ENCODE peak calls at places on chromosomes 2 and 18, in six cellular contexts. K is HL-60, Z is IMR-90, Y is ovary, N is suprapubic skin, O is A549. P is an unnamed sample.

GRCh38 chr2:27363933-27364332 is 6.2 kb downstream of the EIF2B4 start:
- DNase-seq in O (no peak), Z (no peak), K (no peak), Y (no peak), N (no peak), P (no peak)

GRCh38 chr2:134198006-134198634 is 55.8 kb upstream of the MGAT5 start:
- DNase-seq in Y (no peak), K (no peak), Z (no peak), N (no peak), O (no peak), P (no peak)

GRCh38 chr2:20654414-20654813 is 3.5 kb upstream of the HS1BP3 start:
- DNase-seq in N (no peak), K (no peak), O (no peak), Y (no peak), Z (no peak), P (no peak)

GRCh38 chr2:233643128-233643527 is 6.9 kb downstream of the UGT1A10 start:
- DNase-seq in O (no peak), N (no peak), Z (no peak), K (peak; percentile 36), Y (no peak), P (no peak)

GRCh38 chr2:172970660-172971059 is 105.0 kb upstream of the MAP3K20 start:
- DNase-seq in N (no peak), Y (no peak), K (no peak), Z (no peak), O (no peak), P (no peak)

GRCh38 chr2:143357956-143358355 is 228.7 kb downstream of the ARHGAP15 start:
- DNase-seq in O (no peak), Y (no peak), N (no peak), K (no peak), Z (no peak), P (no peak)

GRCh38 chr18:31176531-31176930 is 13.9 kb upstream of the DSC1 start:
- DNase-seq in K (no peak), O (no peak), Y (no peak), N (no peak), Z (peak; percentile 2), P (no peak)

GRCh38 chr2:240836781-240837467 is 16.9 kb upstream of the KIF1A start:
- DNase-seq in K (no peak), Y (peak; percentile 76), N (peak; percentile 79), O (no peak), Z (peak; percentile 66), P (peak; percentile 18)

GRCh38 chr2:18413794-18414396 is 146.6 kb downstream of the RDH14 start:
- DNase-seq in K (no peak), Y (no peak), O (peak; percentile 63), N (no peak), Z (peak; percentile 89), P (peak; percentile 41)

GRCh38 chr2:241496003-241496707 is 12.2 kb downstream of the STK25 start:
- DNase-seq in O (no peak), Y (no peak), K (no peak), Z (no peak), N (no peak), P (no peak)

GRCh38 chr2:88049601-88050000 is 6.0 kb downstream of the KRCC1 start:
- DNase-seq in N (no peak), Z (no peak), O (no peak), K (no peak), Y (no peak), P (no peak)

GRCh38 chr2:104862061-104862941 is 8.4 kb downstream of the POU3F3 start:
- DNase-seq in Z (no peak), K (no peak), O (no peak), N (no peak), Y (no peak), P (no peak)

GRCh38 chr2:104864751-104865470 is 11.0 kb downstream of the POU3F3 start:
- DNase-seq in Y (no peak), K (no peak), Z (no peak), N (no peak), O (no peak), P (no peak)

GRCh38 chr2:104864280-104864599 is 10.3 kb downstream of the POU3F3 start:
- DNase-seq in O (no peak), N (no peak), K (no peak), Y (no peak), Z (no peak), P (no peak)

GRCh38 chr2:104863585-104864279 is 9.8 kb downstream of the POU3F3 start:
- DNase-seq in Y (no peak), Z (no peak), O (no peak), K (no peak), N (no peak), P (no peak)

GRCh38 chr2:104863229-104863584 is 9.3 kb downstream of the POU3F3 start:
- DNase-seq in Y (no peak), N (no peak), K (no peak), Z (no peak), O (no peak), P (no peak)
- H3K4me3 ChIP-seq in Y (no peak overlapping the region), N (no peak overlapping the region), K (no peak overlapping the region), Z (no peak overlapping the region), O (no peak overlapping the region), P (no peak overlapping the region)

GRCh38 chr2:67260348-67261277 is 136.5 kb upstream of the ETAA1 start:
- DNase-seq in Y (peak; percentile 81), K (no peak), N (peak; percentile 78), Z (peak; percentile 100), O (peak; percentile 18), P (peak; percentile 100)
- H3K4me3 ChIP-seq in Y (no peak overlapping the region), K (no peak overlapping the region), N (no peak overlapping the region), Z (peak overlapping the region; percentile 23), O (no peak overlapping the region), P (peak overlapping the region; percentile 39)

GRCh38 chr2:163711699-163712098 is 24.1 kb downstream of the FIGN start:
- DNase-seq in Y (no peak), Z (no peak), K (no peak), O (no peak), N (no peak), P (no peak)
- H3K4me3 ChIP-seq in Y (no peak overlapping the region), Z (no peak overlapping the region), K (no peak overlapping the region), O (no peak overlapping the region), N (no peak overlapping the region), P (no peak overlapping the region)

GRCh38 chr2:218873359-218874194 is 7.1 kb upstream of the WNT10A start:
- DNase-seq in K (no peak), O (no peak), Z (no peak), N (no peak), Y (no peak), P (no peak)
- H3K4me3 ChIP-seq in K (no peak overlapping the region), O (peak overlapping the region; percentile 28), Z (no peak overlapping the region), N (no peak overlapping the region), Y (no peak overlapping the region), P (no peak overlapping the region)

DNA sequence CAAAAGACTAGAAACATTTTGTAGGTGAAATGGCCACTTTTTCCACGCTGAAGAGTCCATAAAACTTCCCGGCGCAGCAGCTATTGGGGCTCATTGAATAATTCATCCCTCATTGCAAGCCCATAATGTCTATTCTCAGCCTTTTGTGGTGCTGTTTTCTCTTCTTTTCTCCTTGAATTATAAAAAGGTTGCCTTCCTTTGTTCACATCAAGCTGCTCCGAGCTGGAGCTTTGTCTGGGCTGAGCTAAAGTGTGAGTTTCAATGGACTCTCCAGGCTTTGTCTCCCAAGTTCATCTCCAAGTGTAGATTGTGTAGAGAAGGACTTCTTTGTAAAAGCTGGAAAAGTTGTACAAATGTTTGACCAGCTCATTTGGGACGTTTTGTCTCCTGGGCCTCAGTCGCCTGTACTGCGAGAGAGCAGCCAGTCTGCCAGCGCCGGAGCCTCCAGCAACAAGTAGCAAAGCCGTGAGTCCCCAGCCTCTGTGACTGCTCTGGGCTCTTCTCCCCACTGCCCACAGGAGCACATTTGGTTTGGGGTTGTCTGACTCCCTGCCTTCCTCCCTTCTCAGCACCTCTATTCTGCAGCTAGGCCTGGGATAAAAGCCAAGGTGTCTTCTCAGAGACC is 6.6 kb downstream of the PAX3 start:
- DNase-seq in N (no peak), K (no peak), Z (no peak), Y (no peak), O (no peak), P (no peak)
- H3K4me3 ChIP-seq in N (no peak overlapping the region), K (no peak overlapping the region), Z (no peak overlapping the region), Y (no peak overlapping the region), O (no peak overlapping the region), P (no peak overlapping the region)